ENCODE peak calls at places on chromosomes 6 and 20, in nine cellular contexts. T is GM06990; P is lower leg skin; K is activated T-cell treated with anti-CD3 and anti-CD28 coated beads for 1 hour; S is Caco-2; D is activated CD8-positive, alpha-beta memory T cell treated with anti-CD3 and anti-CD28 coated beads for 48 hours; L is stimulated activated CD4-positive, alpha-beta T cell treated with anti-CD3 and anti-CD28 coated beads, Interleukin-15, amount 100 ng/mL, for 24 hours; N is DMS153; M is NCI-H2171. H is an unnamed sample.

GRCh38 chr20:38217791-38218565 is 42.6 kb downstream of the KIAA1755 start:
- DNase-seq in P (no peak), S (peak), K (no peak), D (no peak), L (no peak), M (no peak), N (no peak), T (no peak), H (no peak)

GRCh38 chr6:166351715-166352285 is 9.5 kb upstream of the SFT2D1 start:
- DNase-seq in N (peak), D (no peak), S (peak), L (no peak), M (no peak), T (no peak), P (no peak), K (no peak), H (no peak)

GRCh38 chr20:17281478-17281877 is 54.6 kb downstream of the PCSK2 start:
- DNase-seq in N (peak), L (peak), K (no peak), M (peak), S (peak), T (no peak), D (no peak), P (no peak), H (no peak)

GRCh38 chr6:10759884-10760329 is 12.3 kb downstream of the TMEM14B start:
- DNase-seq in K (no peak), L (peak), N (no peak), S (no peak), D (no peak), P (peak), M (peak), T (no peak), H (no peak)

GRCh38 chr6:31861919-31862343 is 690 bp downstream of the NEU1 start:
- DNase-seq in N (no peak), S (no peak), M (no peak), D (no peak), P (no peak), T (no peak), K (no peak), L (no peak), H (no peak)

GRCh38 chr6:13375360-13375878 is 47.1 kb upstream of the TBC1D7 start:
- DNase-seq in P (no peak), T (peak), S (no peak), M (no peak), N (no peak), L (peak), K (no peak), D (no peak), H (no peak)

GRCh38 chr6:47414517-47415167 is 62.9 kb upstream of the CD2AP start:
- DNase-seq in T (peak), L (no peak), M (no peak), K (no peak), D (no peak), N (no peak), P (no peak), S (no peak), H (no peak)

GRCh38 chr20:5703542-5704215 is 46.5 kb upstream of the SHLD1 start:
- DNase-seq in N (peak), D (no peak), S (no peak), K (no peak), L (no peak), M (no peak), P (no peak), T (no peak), H (no peak)

GRCh38 chr20:61694666-61695065 is 371.0 kb downstream of the TAF4 start:
- DNase-seq in M (no peak), P (no peak), N (no peak), S (no peak), D (no peak), T (no peak), L (no peak), K (no peak), H (no peak)

GRCh38 chr6:139452176-139452876 is 77.9 kb upstream of the CITED2 start:
- DNase-seq in D (no peak), S (no peak), L (no peak), N (no peak), K (no peak), M (peak), P (no peak), T (no peak), H (no peak)

GRCh38 chr6:67221226-67221625 is 1413.9 kb upstream of the ADGRB3 start:
- DNase-seq in S (no peak), M (no peak), T (no peak), P (no peak), L (no peak), K (no peak), D (no peak), N (no peak), H (no peak)

H was measured in memory B cell.